ENCODE peak calls at places on chromosomes 16 and 17, in nine cellular contexts. A is fibroblast of the aortic adventitia, X is WTC11, W is glutamatergic neuron, D is astrocyte of the cerebellum, I is astrocyte of the spinal cord, G is body of pancreas, Y is bronchial epithelial cell, V is endothelial cell. M is an unnamed sample.

GRCh38 chr16:12271006-12271405 is 294.5 kb downstream of the SNX29 start:
- DNase-seq in W (peak), A (peak), D (no peak), V (peak), X (peak), G (no peak), Y (no peak), I (peak), M (no peak)

GRCh38 chr16:69772560-69773254 is 10.6 kb downstream of the WWP2 start:
- DNase-seq in A (peak), W (no peak), Y (no peak), X (no peak), D (no peak), G (no peak), I (no peak), V (no peak), M (no peak)

GRCh38 chr16:6880263-6880662 is 452.4 kb upstream of the RBFOX1 start:
- DNase-seq in X (no peak), W (no peak), Y (no peak), D (no peak), I (no peak), A (no peak), G (no peak), V (no peak), M (no peak)

GRCh38 chr17:56592487-56593072 is 919 bp upstream of the NOG start:
- DNase-seq in I (peak), Y (no peak), D (no peak), A (peak), G (peak), W (peak), X (peak), V (peak), M (peak)

GRCh38 chr16:3935921-3936320 is 55.4 kb upstream of the CREBBP start:
- DNase-seq in A (no peak), V (no peak), Y (no peak), I (no peak), X (no peak), W (no peak), G (no peak), D (no peak), M (no peak)

GRCh38 chr17:43846963-43847369 is at the start of gene CD300LG:
- DNase-seq in W (no peak), D (no peak), X (peak), A (no peak), I (no peak), G (no peak), V (no peak), Y (no peak), M (no peak)

GRCh38 chr16:13939821-13940220 is 19.9 kb downstream of the ERCC4 start:
- DNase-seq in X (no peak), Y (peak), G (no peak), W (no peak), V (no peak), D (no peak), A (no peak), I (no peak), M (no peak)

GRCh38 chr17:17664073-17664470 is 17.2 kb upstream of the RAI1 start:
- DNase-seq in W (no peak), D (no peak), X (no peak), Y (no peak), V (no peak), A (no peak), G (no peak), I (no peak), M (no peak)

GRCh38 chr16:11674818-11675560 is 6.7 kb downstream of the SNN start:
- DNase-seq in D (no peak), A (no peak), V (no peak), X (no peak), I (no peak), W (no peak), Y (no peak), G (no peak), M (peak)

GRCh38 chr17:63699638-63700527 is at the start of gene LIMD2:
- DNase-seq in V (peak), I (peak), A (no peak), X (peak), D (no peak), W (peak), G (peak), Y (no peak), M (peak)

GRCh38 chr16:27210174-27210573 is 6.8 kb downstream of the KDM8 start:
- DNase-seq in Y (no peak), G (no peak), V (no peak), W (no peak), D (no peak), A (no peak), X (no peak), I (no peak), M (no peak)

GRCh38 chr17:71068351-71068750 is 899.0 kb downstream of the KCNJ2 start:
- DNase-seq in I (peak), V (no peak), X (no peak), A (peak), Y (no peak), W (no peak), G (no peak), D (no peak), M (no peak)

GRCh38 chr16:10754941-10755340 is 11.3 kb downstream of the NUBP1 start:
- DNase-seq in A (peak), X (no peak), W (no peak), Y (peak), V (no peak), D (peak), I (peak), G (no peak), M (peak)

DNA sequence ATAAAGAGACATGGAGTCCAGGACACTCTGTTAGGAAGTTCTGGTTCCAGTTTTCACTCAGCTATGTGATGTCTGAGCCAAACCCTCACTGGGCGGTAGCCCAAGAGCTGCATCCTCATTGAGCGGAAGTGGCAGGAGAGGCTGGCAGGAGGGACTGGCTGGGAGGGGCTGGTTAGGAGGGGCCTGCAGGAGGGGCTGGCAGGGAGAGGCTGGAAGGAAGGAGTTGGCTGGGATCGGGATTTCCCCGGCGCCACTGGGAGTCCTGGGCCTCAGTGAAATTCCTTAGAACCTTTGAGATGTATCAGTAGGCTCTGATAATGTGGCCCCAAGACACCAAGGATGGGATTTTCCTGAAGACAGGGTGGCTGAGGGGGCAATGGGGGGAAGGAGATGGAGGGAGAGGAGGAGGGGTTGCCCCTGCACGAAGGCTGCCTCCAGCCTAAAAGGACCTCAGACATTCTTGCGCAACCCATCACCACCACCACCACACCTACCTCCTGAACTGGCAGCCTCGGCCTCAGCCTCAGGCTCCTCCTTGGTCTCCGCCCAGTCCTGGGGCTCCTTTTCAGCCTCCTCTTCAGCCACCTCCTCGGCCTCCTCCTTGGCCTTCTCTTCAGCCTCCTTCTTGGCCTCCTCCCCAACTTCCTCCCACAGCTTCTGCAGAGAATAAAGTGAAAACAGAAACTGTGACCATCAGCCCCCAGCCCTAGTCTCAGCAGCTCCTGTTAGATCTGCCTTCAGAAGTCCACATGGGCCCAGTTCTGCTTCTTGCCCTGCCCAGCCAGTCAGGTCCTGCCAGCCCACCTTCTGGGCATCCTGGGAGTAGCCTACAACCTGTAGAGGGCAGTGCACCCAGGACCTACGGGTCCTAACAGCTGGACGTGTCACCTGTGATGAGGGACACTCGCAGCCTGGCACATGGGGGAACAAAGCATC is 31.7 kb downstream of the CNGB1 start:
- DNase-seq in Y (peak), X (no peak), W (no peak), G (peak), A (peak), V (no peak), I (peak), D (peak), M (peak)
- TF ChIP-seq CTCF in Y (peak), X (no peak), W (no peak), G (no peak), A (peak), V (no peak), I (peak), D (peak), M (peak)

GRCh38 chr16:84281077-84281476 is 13.6 kb upstream of the WFDC1 start:
- DNase-seq in D (no peak), X (peak), G (no peak), A (peak), I (no peak), Y (peak), W (no peak), V (no peak), M (peak)
- TF ChIP-seq CTCF in D (no peak), X (no peak), G (no peak), A (no peak), I (no peak), Y (no peak), W (no peak), V (no peak), M (no peak)

GRCh38 chr17:10683853-10684252 is 13.5 kb downstream of the SCO1 start:
- DNase-seq in V (no peak), Y (peak), D (no peak), I (no peak), W (no peak), X (no peak), G (no peak), A (peak), M (peak)
- TF ChIP-seq CTCF in V (peak), Y (peak), D (peak), I (peak), W (peak), X (no peak), G (no peak), A (peak), M (peak)

GRCh38 chr16:228917-229730 is at the start of gene LUC7L:
- DNase-seq in D (peak), G (peak), Y (peak), A (peak), X (peak), I (peak), V (peak), W (peak), M (peak)

GRCh38 chr16:239948-240277 is 5.3 kb downstream of the FAM234A start:
- DNase-seq in A (no peak), V (no peak), G (peak), X (no peak), D (no peak), W (no peak), Y (no peak), I (no peak), M (peak)

GRCh38 chr16:230949-231348 is 1.7 kb upstream of the LUC7L start:
- DNase-seq in D (no peak), G (no peak), W (no peak), X (no peak), V (no peak), A (no peak), Y (no peak), I (no peak), M (no peak)

GRCh38 chr16:229731-230281 is 557 bp upstream of the LUC7L start:
- DNase-seq in D (no peak), W (no peak), V (no peak), I (no peak), A (no peak), X (no peak), G (no peak), Y (no peak), M (no peak)

DNA sequence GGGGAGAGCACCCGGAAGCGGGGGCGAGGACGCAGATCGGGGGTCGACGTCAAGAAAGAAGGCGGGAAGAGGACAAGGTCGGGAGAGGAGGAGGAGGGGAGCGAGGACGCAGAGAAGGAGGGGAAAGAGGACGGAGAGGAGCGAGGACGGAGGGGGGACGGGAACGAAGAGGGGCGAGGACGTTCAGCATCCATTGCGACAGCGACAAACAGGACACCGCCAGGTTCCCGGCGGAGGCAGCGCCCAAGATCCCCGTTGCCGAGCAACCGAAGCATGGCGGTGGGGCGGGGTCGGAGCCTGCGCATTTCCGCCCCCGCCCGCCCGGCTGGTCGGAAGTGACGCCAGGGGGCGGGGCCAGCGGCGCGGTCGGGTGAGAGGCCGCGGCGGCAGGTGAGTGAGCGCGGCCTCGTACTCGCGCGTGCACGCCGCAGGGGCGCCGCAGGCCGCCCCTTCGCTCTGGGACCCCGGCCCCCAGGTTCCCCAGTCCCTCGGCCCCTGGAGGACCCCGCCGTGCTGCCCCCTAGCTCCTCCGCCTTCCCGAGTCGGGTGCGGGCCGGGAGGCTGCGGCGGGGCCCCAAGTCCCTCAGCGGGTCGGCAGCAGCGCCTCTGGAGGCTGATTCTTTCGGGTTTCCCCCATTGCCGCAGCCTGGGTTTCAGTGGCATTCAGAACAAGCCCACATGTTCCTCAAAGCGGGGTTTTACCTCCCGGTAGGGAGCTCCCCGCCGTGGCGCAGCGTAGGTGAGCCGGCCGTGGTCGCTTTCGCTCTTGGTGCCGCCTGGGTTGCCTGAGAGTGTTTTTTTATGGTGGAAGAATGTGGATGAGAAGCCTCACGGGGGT is at the start of gene FAM234A:
- DNase-seq in I (peak), W (peak), V (peak), G (peak), Y (peak), X (peak), A (peak), D (peak), M (peak)
- TF ChIP-seq CTCF in I (peak), W (no peak), V (no peak), G (peak), Y (peak), X (no peak), A (peak), D (peak), M (peak)

DNA sequence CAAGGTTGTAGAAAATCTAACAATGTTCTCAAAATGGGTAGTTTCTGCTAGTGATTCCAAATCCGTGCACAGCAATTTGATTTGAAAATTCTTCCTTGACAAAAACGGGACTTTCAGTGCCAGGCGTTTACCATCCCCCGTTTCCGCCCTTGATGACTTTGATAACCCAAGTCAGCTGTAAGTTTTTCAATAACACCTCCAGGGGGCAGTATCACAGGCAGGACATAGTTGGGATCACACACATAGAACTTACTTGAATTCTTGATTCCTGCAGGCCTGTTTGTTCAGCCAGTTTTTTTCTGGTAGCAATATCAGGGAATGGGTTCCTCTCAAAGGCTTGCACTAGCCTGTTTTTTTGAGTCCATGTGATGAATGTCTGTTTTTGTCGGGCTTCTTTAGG is 5.6 kb downstream of the DUXB start:
- DNase-seq in Y (no peak), W (no peak), A (peak), X (no peak), I (no peak), G (no peak), V (no peak), D (no peak), M (no peak)
- TF ChIP-seq CTCF in Y (no peak), W (no peak), A (peak), X (peak), I (no peak), G (no peak), V (no peak), D (no peak), M (no peak)

GRCh38 chr17:36600477-36600876 is 906 bp upstream of the MRM1 start:
- DNase-seq in V (no peak), D (no peak), X (no peak), Y (no peak), I (no peak), A (no peak), W (no peak), G (no peak), M (no peak)

GRCh38 chr17:36600936-36601302 is 464 bp upstream of the MRM1 start:
- DNase-seq in Y (no peak), D (no peak), W (no peak), V (no peak), I (no peak), G (no peak), A (no peak), X (no peak), M (no peak)

GRCh38 chr17:36602030-36602737 is 801 bp downstream of the MRM1 start:
- DNase-seq in G (peak), X (no peak), I (no peak), W (no peak), V (no peak), D (no peak), Y (no peak), A (peak), M (no peak)

GRCh38 chr17:36602924-36603384 is 1.6 kb downstream of the MRM1 start:
- DNase-seq in D (peak), V (peak), X (peak), W (peak), A (peak), Y (peak), G (peak), I (peak), M (peak)

GRCh38 chr17:36601303-36602029 is at the start of gene MRM1:
- DNase-seq in Y (peak), V (peak), X (peak), W (peak), D (peak), I (peak), G (peak), A (peak), M (peak)
- TF ChIP-seq CTCF in Y (peak), V (no peak), X (no peak), W (peak), D (no peak), I (peak), G (no peak), A (peak), M (no peak)

GRCh38 chr16:53821957-53822625 is 118.1 kb downstream of the FTO start:
- DNase-seq in X (no peak), D (peak), Y (peak), A (peak), W (no peak), V (no peak), I (peak), G (no peak), M (peak)
- TF ChIP-seq CTCF in X (no peak), D (peak), Y (no peak), A (no peak), W (no peak), V (no peak), I (peak), G (peak), M (peak)